ENCODE peak calls at places on chromosome 9, in five cellular contexts. E is H1, N is A549, C is HepG2, T is GM12878. G is an unnamed sample.

GRCh38 chr9:109158656-109159055 is 8.4 kb downstream of the FRRS1L start:
- DNase-seq in E (no peak), N (no peak), C (no peak), T (no peak), G (no peak)

GRCh38 chr9:86175743-86176456 is 76.5 kb upstream of the GOLM1 start:
- DNase-seq in E (no peak), N (no peak), C (no peak), T (no peak), G (no peak)

GRCh38 chr9:36765468-36766341 is 193.0 kb downstream of the MELK start:
- DNase-seq in E (peak), N (peak), C (peak), T (peak), G (peak)

GRCh38 chr9:85876628-85877027 is 64.3 kb upstream of the NAA35 start:
- DNase-seq in E (no peak), N (no peak), C (no peak), T (no peak), G (no peak)

GRCh38 chr9:615756-616155 is 225.7 kb upstream of the DMRT1 start:
- DNase-seq in E (no peak), N (no peak), C (no peak), T (no peak), G (no peak)

GRCh38 chr9:136237486-136238341 is 7.9 kb downstream of the QSOX2 start:
- DNase-seq in E (no peak), N (no peak), C (no peak), T (no peak), G (peak)

GRCh38 chr9:93520523-93520922 is 55.9 kb upstream of the PHF2 start:
- DNase-seq in E (no peak), N (no peak), C (peak), T (no peak), G (no peak)

GRCh38 chr9:112094240-112094639 is 80.9 kb downstream of the SUSD1 start:
- DNase-seq in E (no peak), N (no peak), C (no peak), T (no peak), G (no peak)

GRCh38 chr9:69078581-69078980 is 43.0 kb downstream of the FXN start:
- DNase-seq in E (no peak), N (no peak), C (no peak), T (no peak), G (no peak)

GRCh38 chr9:92763721-92764380 is 782 bp downstream of the BICD2 start:
- DNase-seq in E (peak), N (no peak), C (no peak), T (no peak), G (peak)

GRCh38 chr9:132797861-132798659 is 80.0 kb downstream of the AK8 start:
- DNase-seq in E (no peak), N (no peak), C (no peak), T (no peak), G (no peak)

GRCh38 chr9:109775516-109775915 is 4.5 kb upstream of the PALM2AKAP2 start:
- DNase-seq in E (no peak), N (no peak), C (no peak), T (no peak), G (no peak)

GRCh38 chr9:23754551-23754950 is 71.5 kb downstream of the ELAVL2 start:
- DNase-seq in E (no peak), N (no peak), C (no peak), T (no peak), G (no peak)

GRCh38 chr9:84310903-84311302 is 29.7 kb downstream of the SLC28A3 start:
- DNase-seq in E (no peak), N (no peak), C (no peak), T (no peak), G (no peak)

GRCh38 chr9:73799446-73799845 is 647.8 kb downstream of the ANXA1 start:
- DNase-seq in E (no peak), N (no peak), C (no peak), T (no peak), G (no peak)

GRCh38 chr9:17462869-17463464 is 115.9 kb upstream of the SH3GL2 start:
- DNase-seq in E (no peak), N (peak), C (peak), T (no peak), G (peak)

GRCh38 chr9:3992924-3993323 is 306.9 kb downstream of the GLIS3 start:
- DNase-seq in E (no peak), N (no peak), C (no peak), T (no peak), G (no peak)

GRCh38 chr9:114316605-114317230 is 6.2 kb upstream of the ORM1 start:
- DNase-seq in E (peak), N (no peak), C (no peak), T (no peak), G (no peak)

GRCh38 chr9:89655990-89656657 is 51.3 kb downstream of the GADD45G start:
- DNase-seq in E (no peak), N (no peak), C (no peak), T (no peak), G (no peak)

GRCh38 chr9:91896096-91896495 is 53.9 kb downstream of the ROR2 start:
- DNase-seq in E (no peak), N (no peak), C (no peak), T (no peak), G (no peak)

GRCh38 chr9:100027543-100027942 is 71.3 kb downstream of the ERP44 start:
- DNase-seq in E (no peak), N (no peak), C (no peak), T (no peak), G (no peak)

GRCh38 chr9:136792321-136793062 is 1.3 kb downstream of the TMEM141 start:
- DNase-seq in E (no peak), N (no peak), C (no peak), T (no peak), G (no peak)

GRCh38 chr9:85079374-85079773 is 409.8 kb downstream of the NTRK2 start:
- DNase-seq in E (no peak), N (no peak), C (no peak), T (no peak), G (no peak)

GRCh38 chr9:16704489-16705111 is 165.9 kb downstream of the BNC2 start:
- DNase-seq in E (no peak), N (peak), C (no peak), T (no peak), G (peak)

GRCh38 chr9:116020801-116021200 is 132.8 kb upstream of the PAPPA start:
- DNase-seq in E (no peak), N (no peak), C (no peak), T (no peak), G (no peak)

GRCh38 chr9:121286688-121286972 is 18.7 kb downstream of the GSN start:
- DNase-seq in E (no peak), N (no peak), C (no peak), T (no peak), G (no peak)

GRCh38 chr9:19229725-19230355 is 653 bp upstream of the DENND4C start:
- DNase-seq in E (peak), N (peak), C (peak), T (no peak), G (peak)

GRCh38 chr9:121776739-121777637 is 125.6 kb downstream of the DAB2IP start:
- DNase-seq in E (no peak), N (no peak), C (no peak), T (no peak), G (no peak)

GRCh38 chr9:137160054-137160425 is 9.8 kb downstream of the LRRC26 start:
- DNase-seq in E (no peak), N (no peak), C (no peak), T (no peak), G (no peak)

GRCh38 chr9:118577121-118577520 is 792.1 kb downstream of the BRINP1 start:
- DNase-seq in E (no peak), N (no peak), C (no peak), T (no peak), G (no peak)

DNA sequence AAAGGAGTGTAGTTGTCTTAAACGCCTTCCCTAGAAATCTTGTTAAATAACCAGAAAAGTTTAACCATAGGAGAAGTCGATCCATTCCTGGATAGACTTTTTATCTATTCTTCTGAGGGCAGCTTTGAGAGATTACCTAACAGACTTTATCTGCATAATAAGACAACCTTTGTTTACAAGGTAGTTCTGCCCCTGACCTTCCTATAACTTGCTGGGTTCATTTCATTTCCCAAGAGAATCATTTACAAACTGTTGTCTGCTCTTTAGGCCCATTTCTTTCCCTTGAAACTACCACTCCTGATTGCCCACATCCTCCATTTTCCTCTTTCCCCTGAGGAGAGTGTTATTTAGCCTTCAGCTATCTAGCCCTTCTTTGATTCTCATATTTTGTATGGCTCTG is 65.9 kb upstream of the VPS13A start:
- DNase-seq in E (no peak), N (no peak), C (no peak), T (no peak), G (no peak)
- TF ChIP-seq CHD2 in E (no peak), N (no peak), C (no peak), T (no peak), G (no peak)

DNA sequence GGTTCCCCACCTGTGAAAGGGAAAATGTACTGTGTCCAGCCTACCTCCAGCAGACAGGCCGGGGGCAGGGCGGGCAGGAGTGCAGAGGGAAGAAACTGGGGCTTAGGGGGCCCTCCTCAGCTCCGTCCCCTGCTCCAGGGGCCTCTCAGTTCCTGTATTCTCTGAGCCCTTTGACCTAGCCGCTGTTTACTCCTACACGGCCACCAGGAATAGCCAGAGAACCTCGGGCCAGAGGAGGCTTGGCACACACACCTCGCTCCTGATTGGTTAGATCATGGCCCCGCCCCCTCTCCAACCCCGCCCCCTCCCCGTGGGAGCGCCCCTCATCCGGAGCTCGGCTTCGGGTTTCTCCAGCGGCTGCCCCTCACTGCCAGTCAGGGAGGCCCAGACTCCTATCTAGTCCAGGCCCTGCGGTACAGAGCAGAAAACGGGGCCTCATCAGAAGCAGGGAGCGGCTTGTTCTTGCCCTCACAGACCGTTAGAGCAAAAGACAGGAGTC is 2.2 kb downstream of the ST6GALNAC6 start:
- DNase-seq in E (peak), N (peak), C (peak), T (no peak), G (peak)
- TF ChIP-seq POLR2A in E (no peak), N (no peak), C (no peak), T (no peak), G (no peak)

GRCh38 chr9:95552241-95552640 is 35.5 kb upstream of the PTCH1 start:
- DNase-seq in E (peak), N (no peak), C (no peak), T (no peak), G (no peak)
- TF ChIP-seq CHD2 in E (no peak), N (no peak), C (no peak), T (no peak), G (no peak)

GRCh38 chr9:131666779-131667178 is 73.1 kb downstream of the RAPGEF1 start:
- DNase-seq in E (no peak), N (no peak), C (no peak), T (no peak), G (no peak)
- TF ChIP-seq POLR2A in E (no peak), N (no peak), C (no peak), T (no peak), G (no peak)

DNA sequence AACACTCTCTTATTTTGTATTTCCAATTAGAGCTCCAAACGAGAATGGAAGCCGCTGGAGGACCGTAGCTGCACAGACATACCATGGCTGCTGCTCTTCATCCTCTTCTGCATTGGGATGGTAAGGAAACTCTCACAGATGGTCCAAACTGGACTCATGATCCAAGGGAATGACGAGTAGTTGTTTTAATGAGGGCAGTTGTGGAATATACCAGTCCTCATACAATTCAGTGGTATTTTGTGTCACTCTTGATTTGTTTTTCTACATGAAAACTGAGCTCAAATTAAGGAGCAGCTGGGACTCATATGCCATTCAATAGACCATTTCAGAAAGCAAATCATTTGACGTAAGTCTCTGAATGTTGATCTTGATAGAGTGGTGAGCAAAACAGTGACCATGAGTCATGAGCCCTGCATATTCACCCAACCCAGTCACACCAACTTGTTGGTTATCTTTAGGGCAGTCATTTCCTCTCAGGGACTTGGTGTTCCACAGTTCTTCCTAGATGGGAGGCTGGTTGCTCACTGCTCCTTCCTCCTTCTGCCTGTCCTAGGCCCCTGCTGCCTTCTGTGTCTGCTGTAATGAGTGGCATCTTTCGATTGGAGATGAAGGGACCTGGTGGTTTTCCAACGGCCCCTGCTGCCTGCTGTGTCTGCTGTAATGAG is 54.9 kb downstream of the SLC44A1 start:
- DNase-seq in E (no peak), N (peak), C (peak), T (no peak), G (peak)
- TF ChIP-seq CHD2 in E (no peak), N (no peak), C (no peak), T (no peak), G (no peak)

GRCh38 chr9:124267271-124267807 is 9.6 kb downstream of the NEK6 start:
- DNase-seq in E (no peak), N (peak), C (no peak), T (no peak), G (no peak)
- TF ChIP-seq POLR2A in E (no peak), N (no peak), C (no peak), T (peak), G (no peak)

GRCh38 chr9:9498846-9499245 is 1114.0 kb downstream of the PTPRD start:
- DNase-seq in E (no peak), N (no peak), C (no peak), T (no peak), G (no peak)
- TF ChIP-seq CHD2 in E (no peak), N (no peak), C (no peak), T (no peak), G (no peak)

DNA sequence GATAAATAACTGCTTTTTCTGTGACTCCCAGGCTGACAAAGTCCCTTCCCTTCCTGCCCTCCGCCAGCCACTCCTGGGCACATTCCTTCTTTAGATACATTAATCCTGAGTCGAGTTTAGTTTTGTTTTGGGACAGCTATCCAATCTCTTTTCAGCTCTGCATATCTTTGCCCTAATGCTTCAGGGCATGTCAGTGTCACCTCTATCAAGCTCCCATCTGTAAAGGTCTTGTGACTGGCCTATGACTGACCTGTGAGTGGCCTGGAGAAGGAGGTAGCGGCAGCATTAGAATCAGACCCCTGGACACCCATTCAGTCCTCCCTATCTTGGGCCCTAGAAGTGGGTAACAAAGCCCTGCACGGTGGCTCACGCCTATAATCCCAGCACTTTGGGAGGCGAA is 34.0 kb upstream of the KLF4 start:
- DNase-seq in E (no peak), N (no peak), C (no peak), T (no peak), G (no peak)
- TF ChIP-seq POLR2A in E (no peak), N (no peak), C (no peak), T (no peak), G (no peak)

DNA sequence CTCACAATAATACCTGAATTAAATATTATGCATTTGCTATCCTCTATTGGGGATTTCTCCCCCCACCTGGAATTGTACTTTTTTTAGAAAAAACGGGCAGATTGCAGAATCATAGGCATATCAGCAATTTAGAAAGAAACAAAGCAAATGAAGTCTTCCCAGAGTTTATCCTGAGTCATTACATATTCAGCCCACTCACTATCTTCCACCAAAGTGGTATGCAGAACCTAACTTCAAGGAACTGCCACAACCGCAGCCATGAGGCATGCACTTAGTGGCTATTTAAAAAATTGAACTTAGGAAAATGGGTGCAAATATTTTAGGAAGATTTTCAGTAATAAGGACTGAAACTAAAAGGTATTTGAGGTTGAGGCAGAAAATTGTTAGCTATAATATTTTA is 48.6 kb downstream of the UBAP1 start:
- DNase-seq in E (no peak), N (no peak), C (no peak), T (no peak), G (no peak)
- TF ChIP-seq CHD2 in E (no peak), N (no peak), C (no peak), T (no peak), G (no peak)

GRCh38 chr9:134189167-134189474 is 24.8 kb upstream of the RNU6ATAC start:
- DNase-seq in E (no peak), N (no peak), C (no peak), T (no peak), G (no peak)

GRCh38 chr9:134188421-134189166 is 24.2 kb upstream of the RNU6ATAC start:
- DNase-seq in E (no peak), N (no peak), C (no peak), T (no peak), G (no peak)

GRCh38 chr9:134190232-134191121 is 26.1 kb upstream of the RNU6ATAC start:
- DNase-seq in E (no peak), N (no peak), C (no peak), T (no peak), G (no peak)

GRCh38 chr9:134187821-134188420 is 23.6 kb upstream of the RNU6ATAC start:
- DNase-seq in E (no peak), N (no peak), C (no peak), T (no peak), G (no peak)

GRCh38 chr9:134189475-134190231 is 25.3 kb upstream of the RNU6ATAC start:
- DNase-seq in E (no peak), N (no peak), C (no peak), T (no peak), G (no peak)
- TF ChIP-seq POLR2A in E (no peak), N (no peak), C (no peak), T (no peak), G (no peak)